ENCODE peak calls at places on chromosomes 3 and 15, in four cellular contexts. One of them, this sample, is unnamed.

GRCh38 chr3:134938024-134938525 is 143.0 kb downstream of the EPHB1 start:
- DNase-seq in cardiac muscle cell: no peak
- DNase-seq in A549: no peak
- DNase-seq in esophagus squamous epithelium: no peak
- DNase-seq in this sample: no peak

GRCh38 chr3:188037116-188037718 is 116.7 kb upstream of the LPP start:
- DNase-seq in cardiac muscle cell: peak; percentile 71
- DNase-seq in A549: no peak
- DNase-seq in esophagus squamous epithelium: no peak
- DNase-seq in this sample: peak; percentile 42

GRCh38 chr3:27900316-27900715 is 178.2 kb upstream of the EOMES start:
- DNase-seq in cardiac muscle cell: no peak
- DNase-seq in A549: no peak
- DNase-seq in esophagus squamous epithelium: no peak
- DNase-seq in this sample: no peak

GRCh38 chr15:48330045-48330840 is 986 bp upstream of the DUT start:
- DNase-seq in cardiac muscle cell: peak; percentile 29
- DNase-seq in A549: no peak
- DNase-seq in esophagus squamous epithelium: no peak
- DNase-seq in this sample: no peak

GRCh38 chr15:78868366-78868765 is 4.3 kb upstream of the MORF4L1 start:
- DNase-seq in cardiac muscle cell: no peak
- DNase-seq in A549: no peak
- DNase-seq in esophagus squamous epithelium: no peak
- DNase-seq in this sample: no peak

GRCh38 chr3:133943639-133944131 is 48.0 kb upstream of the RAB6B start:
- DNase-seq in cardiac muscle cell: peak; percentile 95
- DNase-seq in A549: peak; percentile 46
- DNase-seq in esophagus squamous epithelium: no peak
- DNase-seq in this sample: no peak

GRCh38 chr15:43484455-43484854 is 8.5 kb downstream of the TP53BP1 start:
- DNase-seq in cardiac muscle cell: peak; percentile 29
- DNase-seq in A549: no peak
- DNase-seq in esophagus squamous epithelium: no peak
- DNase-seq in this sample: no peak

GRCh38 chr3:39108309-39108708 is 829 bp downstream of the TTC21A start:
- DNase-seq in cardiac muscle cell: no peak
- DNase-seq in A549: no peak
- DNase-seq in esophagus squamous epithelium: no peak
- DNase-seq in this sample: no peak

GRCh38 chr3:42712716-42713372 is 10.2 kb upstream of the HHATL start:
- DNase-seq in cardiac muscle cell: no peak
- DNase-seq in A549: no peak
- DNase-seq in esophagus squamous epithelium: no peak
- DNase-seq in this sample: no peak

GRCh38 chr3:115498421-115498820 is 124.9 kb upstream of the GAP43 start:
- DNase-seq in cardiac muscle cell: no peak
- DNase-seq in A549: no peak
- DNase-seq in esophagus squamous epithelium: no peak
- DNase-seq in this sample: no peak

GRCh38 chr3:46367811-46368210 is 2.9 kb upstream of the CCR5 start:
- DNase-seq in cardiac muscle cell: no peak
- DNase-seq in A549: no peak
- DNase-seq in esophagus squamous epithelium: no peak
- DNase-seq in this sample: no peak

GRCh38 chr3:128068156-128068620 is 16.0 kb downstream of the SEC61A1 start:
- DNase-seq in cardiac muscle cell: peak; percentile 58
- DNase-seq in A549: peak; percentile 52
- DNase-seq in esophagus squamous epithelium: no peak
- DNase-seq in this sample: no peak

GRCh38 chr3:113140876-113141275 is 70.5 kb upstream of the BOC start:
- DNase-seq in cardiac muscle cell: no peak
- DNase-seq in A549: no peak
- DNase-seq in esophagus squamous epithelium: no peak
- DNase-seq in this sample: no peak

GRCh38 chr3:170055209-170055608 is 17.4 kb downstream of the GPR160 start:
- DNase-seq in cardiac muscle cell: no peak
- DNase-seq in A549: no peak
- DNase-seq in esophagus squamous epithelium: no peak
- DNase-seq in this sample: no peak

GRCh38 chr3:157542711-157543485 is 39.7 kb upstream of the VEPH1 start:
- DNase-seq in cardiac muscle cell: peak; percentile 91
- DNase-seq in A549: peak; percentile 48
- DNase-seq in esophagus squamous epithelium: no peak
- DNase-seq in this sample: peak; percentile 89

GRCh38 chr15:68821190-68821897 is 649 bp upstream of the ANP32A start:
- DNase-seq in cardiac muscle cell: no peak
- DNase-seq in A549: peak; percentile 27
- DNase-seq in esophagus squamous epithelium: no peak
- DNase-seq in this sample: peak; percentile 44

GRCh38 chr15:48794697-48795134 is 16.2 kb downstream of the CEP152 start:
- DNase-seq in cardiac muscle cell: peak; percentile 47
- DNase-seq in A549: no peak
- DNase-seq in esophagus squamous epithelium: no peak
- DNase-seq in this sample: no peak

GRCh38 chr3:128309026-128309425 is 155.7 kb downstream of the EEFSEC start:
- DNase-seq in cardiac muscle cell: no peak
- DNase-seq in A549: no peak
- DNase-seq in esophagus squamous epithelium: no peak
- DNase-seq in this sample: no peak

GRCh38 chr3:123758081-123758564 is 126.0 kb downstream of the MYLK start:
- DNase-seq in cardiac muscle cell: no peak
- DNase-seq in A549: no peak
- DNase-seq in esophagus squamous epithelium: no peak
- DNase-seq in this sample: no peak

GRCh38 chr3:36380171-36381031 is at the start of gene STAC:
- DNase-seq in cardiac muscle cell: peak; percentile 12
- DNase-seq in A549: peak; percentile 52
- DNase-seq in esophagus squamous epithelium: no peak
- DNase-seq in this sample: peak; percentile 32

GRCh38 chr3:124351430-124352142 is 359.7 kb upstream of the ROPN1 start:
- DNase-seq in cardiac muscle cell: peak; percentile 81
- DNase-seq in A549: peak; percentile 60
- DNase-seq in esophagus squamous epithelium: no peak
- DNase-seq in this sample: peak; percentile 50

GRCh38 chr3:71069797-71070196 is 513.7 kb downstream of the FOXP1 start:
- DNase-seq in cardiac muscle cell: peak; percentile 79
- DNase-seq in A549: peak; percentile 57
- DNase-seq in esophagus squamous epithelium: no peak
- DNase-seq in this sample: peak; percentile 61

GRCh38 chr15:90031231-90031791 is 30.2 kb downstream of the ZNF710 start:
- DNase-seq in cardiac muscle cell: peak; percentile 81
- DNase-seq in A549: no peak
- DNase-seq in esophagus squamous epithelium: no peak
- DNase-seq in this sample: no peak

GRCh38 chr15:101303408-101303807 is 8.4 kb upstream of the SNRPA1 start:
- DNase-seq in cardiac muscle cell: no peak
- DNase-seq in A549: no peak
- DNase-seq in esophagus squamous epithelium: no peak
- DNase-seq in this sample: no peak

GRCh38 chr3:149831321-149831720 is 18.3 kb downstream of the RNF13 start:
- DNase-seq in cardiac muscle cell: no peak
- DNase-seq in A549: no peak
- DNase-seq in esophagus squamous epithelium: no peak
- DNase-seq in this sample: no peak
- H3K9me3 ChIP-seq in cardiac muscle cell: peaks cover 3% of the 10 kb centered on the region
- H3K9me3 ChIP-seq in A549: peaks cover 48% of the 10 kb centered on the region
- H3K9me3 ChIP-seq in esophagus squamous epithelium: peaks cover 43% of the 10 kb centered on the region
- H3K9me3 ChIP-seq in this sample: peaks cover 47% of the 10 kb centered on the region

GRCh38 chr3:184544513-184544861 is 17.1 kb upstream of the EPHB3 start:
- DNase-seq in cardiac muscle cell: no peak
- DNase-seq in A549: no peak
- DNase-seq in esophagus squamous epithelium: no peak
- DNase-seq in this sample: no peak
- H3K4me3 ChIP-seq in cardiac muscle cell: no peak overlapping the region
- H3K4me3 ChIP-seq in A549: no peak overlapping the region
- H3K4me3 ChIP-seq in esophagus squamous epithelium: no peak overlapping the region
- H3K4me3 ChIP-seq in this sample: no peak overlapping the region

GRCh38 chr15:59405079-59405478 is 32.4 kb upstream of the MYO1E start:
- DNase-seq in cardiac muscle cell: no peak
- DNase-seq in A549: no peak
- DNase-seq in esophagus squamous epithelium: no peak
- DNase-seq in this sample: no peak
- TF ChIP-seq CTCF in cardiac muscle cell: no peak
- TF ChIP-seq CTCF in A549: no peak
- TF ChIP-seq CTCF in esophagus squamous epithelium: no peak
- TF ChIP-seq CTCF in this sample: no peak

GRCh38 chr15:20356444-20357138 is 185.0 kb downstream of the GOLGA6L6 start:
- DNase-seq in cardiac muscle cell: no peak
- DNase-seq in A549: peak; percentile 80
- DNase-seq in esophagus squamous epithelium: no peak
- DNase-seq in this sample: peak; percentile 69
- H3K9me3 ChIP-seq in cardiac muscle cell: peaks cover 21% of the 10 kb centered on the region
- H3K9me3 ChIP-seq in A549: peaks cover 9% of the 10 kb centered on the region
- H3K9me3 ChIP-seq in esophagus squamous epithelium: peaks cover 10% of the 10 kb centered on the region
- H3K9me3 ChIP-seq in this sample: peaks cover 73% of the 10 kb centered on the region

DNA sequence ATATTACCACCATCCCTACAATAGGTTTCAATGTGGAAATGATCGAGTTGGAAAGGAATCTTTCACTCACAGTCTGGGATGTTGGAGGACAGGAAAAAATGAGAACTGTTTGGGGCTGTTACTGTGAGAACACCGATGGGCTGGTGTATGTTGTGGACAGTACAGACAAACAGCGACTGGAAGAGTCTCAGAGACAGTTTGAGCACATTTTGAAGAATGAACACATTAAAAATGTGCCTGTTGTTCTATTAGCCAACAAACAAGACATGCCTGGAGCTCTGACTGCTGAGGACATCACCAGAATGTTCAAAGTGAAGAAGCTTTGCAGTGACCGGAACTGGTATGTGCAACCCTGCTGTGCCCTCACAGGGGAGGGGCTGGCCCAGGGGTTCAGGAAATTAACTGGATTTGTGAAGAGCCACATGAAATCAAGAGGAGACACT is 520 bp downstream of the ARL14 start:
- DNase-seq in cardiac muscle cell: no peak
- DNase-seq in A549: peak; percentile 24
- DNase-seq in esophagus squamous epithelium: no peak
- DNase-seq in this sample: peak; percentile 53
- H3K4me3 ChIP-seq in cardiac muscle cell: no peak overlapping the region
- H3K4me3 ChIP-seq in A549: no peak overlapping the region
- H3K4me3 ChIP-seq in esophagus squamous epithelium: no peak overlapping the region
- H3K4me3 ChIP-seq in this sample: peak overlapping the region; percentile 1

GRCh38 chr3:73055583-73056364 is 5.7 kb upstream of the EBLN2 start:
- DNase-seq in cardiac muscle cell: no peak
- DNase-seq in A549: no peak
- DNase-seq in esophagus squamous epithelium: no peak
- DNase-seq in this sample: no peak

GRCh38 chr3:73052857-73053256 is 8.6 kb upstream of the EBLN2 start:
- DNase-seq in cardiac muscle cell: no peak
- DNase-seq in A549: no peak
- DNase-seq in esophagus squamous epithelium: no peak
- DNase-seq in this sample: no peak

GRCh38 chr3:73060302-73060723 is 1.1 kb upstream of the EBLN2 start:
- DNase-seq in cardiac muscle cell: no peak
- DNase-seq in A549: no peak
- DNase-seq in esophagus squamous epithelium: no peak
- DNase-seq in this sample: no peak

GRCh38 chr3:73061416-73061815 is at the start of gene EBLN2:
- DNase-seq in cardiac muscle cell: no peak
- DNase-seq in A549: no peak
- DNase-seq in esophagus squamous epithelium: no peak
- DNase-seq in this sample: no peak

GRCh38 chr3:73056365-73057150 is 4.9 kb upstream of the EBLN2 start:
- DNase-seq in cardiac muscle cell: peak; percentile 64
- DNase-seq in A549: peak; percentile 12
- DNase-seq in esophagus squamous epithelium: no peak
- DNase-seq in this sample: no peak
- TF ChIP-seq CTCF in cardiac muscle cell: peak; percentile 38
- TF ChIP-seq CTCF in A549: peak; percentile 70
- TF ChIP-seq CTCF in esophagus squamous epithelium: peak; percentile 61
- TF ChIP-seq CTCF in this sample: peak; percentile 11

DNA sequence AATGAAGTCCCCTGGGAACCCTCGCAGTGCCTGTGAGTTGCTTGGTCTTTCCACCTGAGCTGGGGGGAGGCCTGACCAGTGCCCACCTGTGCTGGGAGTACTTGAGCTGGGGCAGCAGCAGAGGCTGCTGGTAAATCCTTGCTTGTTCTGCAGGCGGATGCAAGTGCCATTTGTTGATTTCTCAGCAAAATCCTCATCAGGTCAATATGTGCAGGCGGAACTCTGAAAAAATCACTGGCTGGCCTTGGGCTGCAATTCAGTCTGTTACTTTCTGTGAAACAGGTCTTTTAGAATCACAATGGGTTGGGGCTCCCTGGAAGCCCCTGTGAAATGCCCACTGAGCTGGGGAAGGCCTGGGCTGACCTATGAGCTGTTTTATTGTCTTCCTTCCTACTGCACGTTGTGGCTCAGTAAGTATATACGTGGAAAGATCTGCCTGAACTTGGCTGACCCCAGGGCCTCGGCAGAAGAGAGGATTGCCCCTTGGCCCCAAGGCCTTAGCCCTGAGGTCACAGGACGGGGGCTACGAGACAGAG is 182.0 kb upstream of the RGMA start:
- DNase-seq in cardiac muscle cell: no peak
- DNase-seq in A549: no peak
- DNase-seq in esophagus squamous epithelium: no peak
- DNase-seq in this sample: no peak
- H3K9me3 ChIP-seq in cardiac muscle cell: no peaks in the 10 kb centered on the region
- H3K9me3 ChIP-seq in A549: peaks cover 17% of the 10 kb centered on the region
- H3K9me3 ChIP-seq in esophagus squamous epithelium: peaks cover 32% of the 10 kb centered on the region
- H3K9me3 ChIP-seq in this sample: no peaks in the 10 kb centered on the region

DNA sequence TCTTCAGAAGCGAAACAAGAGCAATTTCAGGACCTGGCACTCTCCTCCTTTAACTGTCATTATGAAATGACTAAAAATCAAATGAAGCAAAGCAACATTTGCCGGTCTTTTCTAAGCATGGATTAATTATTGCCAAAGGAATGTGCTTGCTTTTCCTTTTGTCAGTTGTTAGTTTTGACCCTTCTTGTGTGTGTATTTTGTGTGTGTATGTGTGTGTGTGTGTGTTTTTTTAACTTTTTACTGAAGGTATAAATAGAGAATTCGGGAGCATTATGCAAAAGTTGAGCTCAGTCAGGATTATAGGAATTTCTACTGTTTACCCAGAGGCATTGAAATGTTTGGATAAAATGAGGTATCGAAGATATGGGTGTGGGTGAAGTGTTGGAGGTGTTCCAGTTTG is 509.1 kb downstream of the TUSC7 start:
- DNase-seq in cardiac muscle cell: no peak
- DNase-seq in A549: no peak
- DNase-seq in esophagus squamous epithelium: no peak
- DNase-seq in this sample: no peak
- H3K4me3 ChIP-seq in cardiac muscle cell: no peak overlapping the region
- H3K4me3 ChIP-seq in A549: no peak overlapping the region
- H3K4me3 ChIP-seq in esophagus squamous epithelium: no peak overlapping the region
- H3K4me3 ChIP-seq in this sample: no peak overlapping the region

DNA sequence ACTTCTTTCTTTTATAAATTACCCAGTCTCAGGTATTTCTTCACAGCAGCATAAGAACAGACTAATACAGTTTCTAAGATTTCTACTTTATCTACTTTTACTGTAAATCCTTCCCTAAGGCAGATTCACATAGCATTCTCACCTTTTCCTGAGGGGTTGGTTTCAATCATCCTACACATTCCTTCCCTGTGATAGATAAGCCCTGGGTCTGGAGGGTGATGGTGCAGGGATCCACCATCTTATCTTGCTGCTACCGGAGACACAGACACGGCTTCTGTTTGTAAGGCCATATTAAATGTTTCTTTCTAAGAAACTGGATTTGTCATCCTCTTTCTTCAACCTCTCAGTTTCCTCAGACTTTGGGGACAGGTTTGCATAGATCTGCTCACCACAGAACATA is 6.1 kb downstream of the IQCF5 start:
- DNase-seq in cardiac muscle cell: no peak
- DNase-seq in A549: no peak
- DNase-seq in esophagus squamous epithelium: no peak
- DNase-seq in this sample: no peak
- TF ChIP-seq CTCF in cardiac muscle cell: no peak
- TF ChIP-seq CTCF in A549: no peak
- TF ChIP-seq CTCF in esophagus squamous epithelium: no peak
- TF ChIP-seq CTCF in this sample: no peak